ENCODE peak calls at places on chromosome 5, in four cellular contexts. A is H1, K is GM12878, C is HepG2. H is an unnamed sample.

GRCh38 chr5:138282918-138283742 is 8.7 kb upstream of the GFRA3 start:
- DNase-seq in A (no peak), K (no peak), C (peak), H (peak)

GRCh38 chr5:131224387-131225191 is 39.3 kb upstream of the CDC42SE2 start:
- DNase-seq in A (no peak), K (peak), C (no peak), H (no peak)

GRCh38 chr5:160252916-160253315 is 23.6 kb downstream of the FABP6 start:
- DNase-seq in A (no peak), K (no peak), C (no peak), H (no peak)

GRCh38 chr5:62268239-62268638 is 37.8 kb upstream of the KIF2A start:
- DNase-seq in A (no peak), K (peak), C (peak), H (no peak)

GRCh38 chr5:113271015-113271414 is 163.8 kb downstream of the TSSK1B start:
- DNase-seq in A (no peak), K (no peak), C (no peak), H (no peak)

GRCh38 chr5:77337716-77338115 is 127.2 kb downstream of the PDE8B start:
- DNase-seq in A (no peak), K (no peak), C (no peak), H (peak)

GRCh38 chr5:154567155-154567554 is 89.1 kb upstream of the HAND1 start:
- DNase-seq in A (no peak), K (no peak), C (no peak), H (no peak)

GRCh38 chr5:98499892-98500291 is 273.6 kb upstream of the RGMB start:
- DNase-seq in A (no peak), K (no peak), C (no peak), H (no peak)

GRCh38 chr5:64635056-64635686 is 55.1 kb upstream of the SHISAL2B start:
- DNase-seq in A (no peak), K (no peak), C (no peak), H (no peak)

GRCh38 chr5:172383231-172383802 is 71.0 kb downstream of the SH3PXD2B start:
- DNase-seq in A (no peak), K (no peak), C (peak), H (no peak)

GRCh38 chr5:134877159-134877558 is 3.0 kb downstream of the TXNDC15 start:
- DNase-seq in A (no peak), K (peak), C (no peak), H (no peak)

GRCh38 chr5:31809037-31809910 is 170.3 kb downstream of the PDZD2 start:
- DNase-seq in A (peak), K (no peak), C (peak), H (peak)

GRCh38 chr5:114361724-114362196 is at the start of gene KCNN2:
- DNase-seq in A (no peak), K (peak), C (peak), H (peak)

GRCh38 chr5:44266882-44267577 is 122.2 kb downstream of the FGF10 start:
- DNase-seq in A (no peak), K (no peak), C (no peak), H (no peak)

GRCh38 chr5:133406208-133406607 is 206.1 kb downstream of the FSTL4 start:
- DNase-seq in A (no peak), K (no peak), C (no peak), H (no peak)

GRCh38 chr5:82257247-82257646 is 20.9 kb downstream of the RPS23 start:
- DNase-seq in A (no peak), K (no peak), C (no peak), H (no peak)

GRCh38 chr5:170132642-170133448 is 27.1 kb downstream of the FOXI1 start:
- DNase-seq in A (peak), K (no peak), C (no peak), H (no peak)

GRCh38 chr5:137954131-137954879 is 65.0 kb downstream of the PKD2L2 start:
- DNase-seq in A (no peak), K (no peak), C (no peak), H (no peak)

GRCh38 chr5:368162-369084 is 46.9 kb downstream of the AHRR start:
- DNase-seq in A (peak), K (peak), C (no peak), H (no peak)

GRCh38 chr5:1538741-1539392 is 15.1 kb upstream of the LPCAT1 start:
- DNase-seq in A (no peak), K (no peak), C (no peak), H (no peak)

GRCh38 chr5:150503977-150504620 is 3.8 kb upstream of the NDST1 start:
- DNase-seq in A (no peak), K (no peak), C (peak), H (no peak)

GRCh38 chr5:13627673-13628454 is 316.6 kb downstream of the DNAH5 start:
- DNase-seq in A (no peak), K (no peak), C (no peak), H (no peak)

GRCh38 chr5:148998174-148998797 is 64.6 kb downstream of the SH3TC2 start:
- DNase-seq in A (no peak), K (no peak), C (peak), H (peak)

GRCh38 chr5:136811086-136811485 is 445.7 kb upstream of the TRPC7 start:
- DNase-seq in A (no peak), K (no peak), C (no peak), H (no peak)

GRCh38 chr5:37553720-37554402 is 174.7 kb downstream of the WDR70 start:
- DNase-seq in A (no peak), K (no peak), C (no peak), H (no peak)
- TF ChIP-seq SUZ12 in A (no peak), K (no peak), C (no peak), H (no peak)

DNA sequence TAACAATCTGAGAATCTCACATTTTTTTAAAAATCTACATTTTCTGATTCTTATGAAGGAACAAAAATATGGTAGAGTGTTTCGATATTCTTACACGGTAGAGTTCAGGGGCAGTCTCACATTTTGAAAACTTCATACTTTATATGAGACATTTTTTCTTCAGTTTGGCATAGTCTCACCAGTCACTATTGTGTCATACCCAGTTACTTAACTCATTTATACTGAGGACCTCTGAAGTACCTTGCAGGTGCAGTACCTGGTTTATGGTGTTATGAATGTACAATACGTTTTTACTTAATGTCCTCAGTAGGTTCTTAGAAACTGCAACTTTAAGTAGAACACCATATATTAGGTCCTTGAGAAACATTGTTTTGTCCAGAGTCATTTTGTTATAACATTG is 196.6 kb downstream of the SGCD start:
- DNase-seq in A (no peak), K (no peak), C (no peak), H (no peak)
- TF ChIP-seq SP1 in A (no peak), K (no peak), C (no peak), H (no peak)

GRCh38 chr5:27325513-27325912 is 287.1 kb upstream of the CDH9 start:
- DNase-seq in A (no peak), K (no peak), C (no peak), H (no peak)
- TF ChIP-seq SUZ12 in A (no peak), K (no peak), C (no peak), H (no peak)

GRCh38 chr5:167205881-167206280 is 1085.6 kb upstream of the WWC1 start:
- DNase-seq in A (no peak), K (no peak), C (no peak), H (no peak)

GRCh38 chr5:167208911-167209310 is 1082.5 kb upstream of the WWC1 start:
- DNase-seq in A (no peak), K (no peak), C (no peak), H (no peak)

GRCh38 chr5:167207081-167207480 is 1084.4 kb upstream of the WWC1 start:
- DNase-seq in A (no peak), K (no peak), C (no peak), H (no peak)
- TF ChIP-seq SP1 in A (no peak), K (no peak), C (no peak), H (no peak)

GRCh38 chr5:139386039-139386438 is 2.9 kb upstream of the SLC23A1 start:
- DNase-seq in A (no peak), K (no peak), C (no peak), H (no peak)

GRCh38 chr5:139383275-139383992 is at the start of gene SLC23A1:
- DNase-seq in A (no peak), K (no peak), C (peak), H (no peak)

GRCh38 chr5:139383993-139384590 is 995 bp upstream of the SLC23A1 start:
- DNase-seq in A (no peak), K (no peak), C (no peak), H (no peak)

GRCh38 chr5:139384591-139385051 is 1.5 kb upstream of the SLC23A1 start:
- DNase-seq in A (no peak), K (no peak), C (no peak), H (no peak)

DNA sequence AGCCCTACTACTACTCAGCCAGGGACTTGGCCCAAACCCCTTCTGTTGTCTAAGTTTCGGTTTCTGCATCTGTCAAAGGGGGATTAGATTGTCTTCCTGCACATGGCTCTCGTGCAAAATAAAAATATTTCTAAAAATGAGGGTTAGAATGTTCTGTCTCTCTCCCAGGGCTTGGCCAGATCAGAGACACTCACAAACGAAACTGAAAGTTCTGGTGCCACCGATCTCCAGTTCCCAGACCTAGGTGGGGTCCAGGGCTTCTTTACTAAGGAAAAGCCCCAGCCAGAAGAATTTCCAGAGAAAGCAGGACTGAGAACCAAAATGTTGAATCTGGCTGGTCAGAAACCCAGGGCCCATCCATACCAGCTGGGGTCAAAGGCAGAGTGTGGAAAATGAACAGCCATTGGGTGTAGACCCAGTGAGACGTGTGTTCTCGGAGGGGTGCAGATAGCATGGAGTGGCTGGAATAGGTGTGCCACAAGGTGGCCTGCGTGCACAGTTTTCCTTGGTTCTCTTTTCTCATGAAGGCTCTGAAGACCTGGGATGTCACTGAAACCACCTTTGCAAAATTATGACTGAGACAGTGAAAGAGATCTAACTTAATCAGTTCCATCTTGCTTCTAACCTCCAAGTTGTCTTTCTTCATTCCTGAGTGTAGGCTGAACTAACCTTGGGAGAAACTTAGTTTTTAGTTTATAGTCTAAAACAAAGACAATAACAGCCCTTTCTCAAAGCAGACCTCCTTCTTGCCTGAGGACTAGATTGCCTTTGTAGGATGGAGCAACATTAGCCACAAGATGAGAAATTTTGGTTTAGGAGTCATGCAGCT is 2.2 kb upstream of the SLC23A1 start:
- DNase-seq in A (no peak), K (no peak), C (peak), H (no peak)
- TF ChIP-seq SUZ12 in A (no peak), K (no peak), C (no peak), H (no peak)

DNA sequence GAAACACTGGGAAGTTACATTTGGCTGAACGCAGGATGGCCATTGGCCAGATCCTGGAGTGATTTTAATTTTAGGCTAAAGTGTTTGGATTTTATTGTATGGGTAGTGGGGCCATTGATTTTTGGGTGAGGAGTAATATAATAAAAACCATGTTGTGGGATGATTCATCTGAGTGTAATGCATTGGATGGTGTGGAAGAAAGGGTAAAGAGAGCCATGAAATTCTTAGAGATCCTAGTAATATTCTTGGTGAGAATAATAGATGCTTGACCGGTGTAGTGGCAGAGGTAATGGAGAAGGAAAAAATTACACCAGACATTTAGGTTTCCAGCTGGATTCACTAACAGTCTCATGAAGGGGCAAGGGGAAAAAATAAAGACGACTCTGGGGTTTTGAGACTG is 158.1 kb downstream of the NPR3 start:
- DNase-seq in A (no peak), K (no peak), C (no peak), H (no peak)
- TF ChIP-seq SP1 in A (no peak), K (no peak), C (no peak), H (no peak)

DNA sequence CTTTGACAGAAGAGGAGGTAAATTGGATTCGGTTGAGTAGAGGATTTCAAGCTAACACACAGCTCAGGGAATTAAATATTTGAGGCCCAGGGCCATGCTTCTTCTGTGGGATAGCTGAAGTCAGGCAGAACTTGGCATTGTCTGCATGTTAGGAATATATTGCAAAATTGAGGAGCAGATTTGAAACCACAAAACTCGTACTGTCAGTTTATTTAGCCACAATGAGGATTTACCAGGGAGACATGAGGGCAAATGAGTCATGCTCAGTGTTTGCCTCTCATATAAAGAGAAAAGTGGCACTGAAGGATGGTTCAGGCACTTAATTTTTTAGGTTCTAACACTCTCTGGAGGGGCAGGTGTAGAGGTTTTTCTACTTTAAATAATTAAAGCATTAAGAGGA is 83.0 kb upstream of the PRLR start:
- DNase-seq in A (no peak), K (no peak), C (no peak), H (no peak)
- TF ChIP-seq SUZ12 in A (no peak), K (no peak), C (no peak), H (no peak)

GRCh38 chr5:35671516-35671915 is 53.9 kb downstream of the SPEF2 start:
- DNase-seq in A (no peak), K (no peak), C (no peak), H (no peak)
- TF ChIP-seq SP1 in A (no peak), K (no peak), C (no peak), H (no peak)

DNA sequence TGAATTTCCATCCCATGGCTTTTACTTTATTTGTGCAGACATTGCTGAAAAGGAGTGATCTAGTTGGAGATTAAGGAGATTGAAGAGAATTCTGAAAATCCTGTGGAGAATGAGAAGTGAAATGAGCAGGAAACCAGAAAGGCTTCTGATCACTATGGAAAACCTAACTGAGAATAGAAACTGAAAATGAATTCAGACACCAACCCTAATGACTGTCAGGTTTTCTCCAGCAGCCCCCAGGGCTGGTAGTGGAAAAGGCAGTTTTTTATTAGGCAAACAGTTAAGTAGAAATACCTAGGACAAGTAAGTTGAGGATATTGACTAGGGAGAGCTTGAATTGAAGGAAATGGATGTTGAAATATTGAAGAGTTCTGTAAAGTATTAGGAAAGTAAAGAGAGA is 14.7 kb upstream of the ARRDC3 start:
- DNase-seq in A (no peak), K (no peak), C (no peak), H (no peak)
- TF ChIP-seq SUZ12 in A (no peak), K (no peak), C (no peak), H (no peak)

H was measured in HEK293T.